ENCODE peak calls at places on chromosomes 7 and 10, in four cellular contexts. One of them, this sample, is unnamed.

GRCh38 chr7:148722340-148723165 is 23.9 kb downstream of the CUL1 start:
- DNase-seq in epithelial cell of esophagus: no peak
- DNase-seq in neural crest cell: no peak
- DNase-seq in dorsolateral prefrontal cortex: no peak
- DNase-seq in this sample: no peak

GRCh38 chr7:108093341-108093740 is 36.8 kb downstream of the LAMB4 start:
- DNase-seq in epithelial cell of esophagus: no peak
- DNase-seq in dorsolateral prefrontal cortex: no peak
- DNase-seq in neural crest cell: no peak
- DNase-seq in this sample: no peak

GRCh38 chr7:134992626-134993179 is 6.4 kb downstream of the AGBL3 start:
- DNase-seq in dorsolateral prefrontal cortex: no peak
- DNase-seq in epithelial cell of esophagus: no peak
- DNase-seq in neural crest cell: no peak
- DNase-seq in this sample: peak

GRCh38 chr7:50552921-50553320 is 12.3 kb downstream of the DDC start:
- DNase-seq in epithelial cell of esophagus: peak
- DNase-seq in neural crest cell: peak
- DNase-seq in dorsolateral prefrontal cortex: no peak
- DNase-seq in this sample: no peak

GRCh38 chr10:106877574-106877973 is 286.9 kb downstream of the SORCS1 start:
- DNase-seq in neural crest cell: no peak
- DNase-seq in dorsolateral prefrontal cortex: no peak
- DNase-seq in epithelial cell of esophagus: no peak
- DNase-seq in this sample: no peak

GRCh38 chr7:23472046-23472445 is 1.8 kb upstream of the IGF2BP3 start:
- DNase-seq in dorsolateral prefrontal cortex: no peak
- DNase-seq in epithelial cell of esophagus: no peak
- DNase-seq in neural crest cell: no peak
- DNase-seq in this sample: no peak

GRCh38 chr7:98119257-98119918 is 12.7 kb downstream of the LMTK2 start:
- DNase-seq in epithelial cell of esophagus: peak
- DNase-seq in neural crest cell: no peak
- DNase-seq in dorsolateral prefrontal cortex: no peak
- DNase-seq in this sample: no peak

GRCh38 chr7:77687100-77687746 is 9.0 kb upstream of the RSBN1L start:
- DNase-seq in epithelial cell of esophagus: peak
- DNase-seq in dorsolateral prefrontal cortex: no peak
- DNase-seq in neural crest cell: no peak
- DNase-seq in this sample: no peak

GRCh38 chr10:133342942-133343341 is 4.2 kb upstream of the PRAP1 start:
- DNase-seq in neural crest cell: no peak
- DNase-seq in epithelial cell of esophagus: no peak
- DNase-seq in dorsolateral prefrontal cortex: no peak
- DNase-seq in this sample: no peak

GRCh38 chr10:103636492-103636891 is 143.0 kb downstream of the NEURL1 start:
- DNase-seq in epithelial cell of esophagus: no peak
- DNase-seq in dorsolateral prefrontal cortex: no peak
- DNase-seq in neural crest cell: peak
- DNase-seq in this sample: no peak

GRCh38 chr10:28681928-28682750 is 4.8 kb downstream of the BAMBI start:
- DNase-seq in epithelial cell of esophagus: no peak
- DNase-seq in dorsolateral prefrontal cortex: no peak
- DNase-seq in neural crest cell: no peak
- DNase-seq in this sample: no peak

GRCh38 chr7:95476072-95476845 is 9.5 kb upstream of the ASB4 start:
- DNase-seq in epithelial cell of esophagus: no peak
- DNase-seq in neural crest cell: peak
- DNase-seq in dorsolateral prefrontal cortex: no peak
- DNase-seq in this sample: no peak

GRCh38 chr10:96025566-96025965 is 17.8 kb upstream of the CCNJ start:
- DNase-seq in neural crest cell: no peak
- DNase-seq in epithelial cell of esophagus: peak
- DNase-seq in dorsolateral prefrontal cortex: no peak
- DNase-seq in this sample: no peak

GRCh38 chr10:60952846-60953220 is 8.8 kb upstream of the RHOBTB1 start:
- DNase-seq in neural crest cell: no peak
- DNase-seq in epithelial cell of esophagus: no peak
- DNase-seq in dorsolateral prefrontal cortex: no peak
- DNase-seq in this sample: no peak

GRCh38 chr10:97916586-97916985 is 66.9 kb downstream of the GOLGA7B start:
- DNase-seq in dorsolateral prefrontal cortex: peak
- DNase-seq in epithelial cell of esophagus: no peak
- DNase-seq in neural crest cell: no peak
- DNase-seq in this sample: no peak

GRCh38 chr10:34802692-34803091 is 12.4 kb downstream of the PARD3 start:
- DNase-seq in dorsolateral prefrontal cortex: no peak
- DNase-seq in epithelial cell of esophagus: peak
- DNase-seq in neural crest cell: no peak
- DNase-seq in this sample: no peak

GRCh38 chr7:79298145-79298760 is 155.2 kb downstream of the MAGI2 start:
- DNase-seq in neural crest cell: peak
- DNase-seq in epithelial cell of esophagus: peak
- DNase-seq in dorsolateral prefrontal cortex: peak
- DNase-seq in this sample: peak

GRCh38 chr10:93383562-93383981 is 98.6 kb downstream of the MYOF start:
- DNase-seq in neural crest cell: no peak
- DNase-seq in epithelial cell of esophagus: peak
- DNase-seq in dorsolateral prefrontal cortex: no peak
- DNase-seq in this sample: no peak

GRCh38 chr10:91298224-91298862 is 77.9 kb downstream of the PCGF5 start:
- DNase-seq in dorsolateral prefrontal cortex: peak
- DNase-seq in neural crest cell: peak
- DNase-seq in epithelial cell of esophagus: peak
- DNase-seq in this sample: peak

GRCh38 chr7:151540146-151540545 is 20.5 kb upstream of the RHEB start:
- DNase-seq in epithelial cell of esophagus: peak
- DNase-seq in dorsolateral prefrontal cortex: no peak
- DNase-seq in neural crest cell: no peak
- DNase-seq in this sample: no peak

GRCh38 chr10:26468291-26468690 is 30.1 kb downstream of the APBB1IP start:
- DNase-seq in dorsolateral prefrontal cortex: no peak
- DNase-seq in neural crest cell: no peak
- DNase-seq in epithelial cell of esophagus: no peak
- DNase-seq in this sample: no peak

GRCh38 chr10:103789141-103789540 is 66.2 kb downstream of the SH3PXD2A start:
- DNase-seq in epithelial cell of esophagus: no peak
- DNase-seq in neural crest cell: no peak
- DNase-seq in dorsolateral prefrontal cortex: no peak
- DNase-seq in this sample: no peak

GRCh38 chr10:9230625-9231024 is 1176.1 kb downstream of the GATA3 start:
- DNase-seq in dorsolateral prefrontal cortex: no peak
- DNase-seq in epithelial cell of esophagus: no peak
- DNase-seq in neural crest cell: no peak
- DNase-seq in this sample: no peak

GRCh38 chr7:35680403-35681013 is 14.4 kb downstream of the HERPUD2 start:
- DNase-seq in neural crest cell: no peak
- DNase-seq in epithelial cell of esophagus: no peak
- DNase-seq in dorsolateral prefrontal cortex: no peak
- DNase-seq in this sample: no peak

GRCh38 chr7:54179321-54180029 is 362.7 kb upstream of the VSTM2A start:
- DNase-seq in epithelial cell of esophagus: peak
- DNase-seq in dorsolateral prefrontal cortex: no peak
- DNase-seq in neural crest cell: no peak
- DNase-seq in this sample: no peak

GRCh38 chr10:77297370-77297692 is 340.3 kb downstream of the KCNMA1 start:
- DNase-seq in epithelial cell of esophagus: peak
- DNase-seq in dorsolateral prefrontal cortex: no peak
- DNase-seq in neural crest cell: no peak
- DNase-seq in this sample: no peak

GRCh38 chr7:76262683-76263402 is 39.6 kb upstream of the HSPB1 start:
- DNase-seq in dorsolateral prefrontal cortex: peak
- DNase-seq in neural crest cell: peak
- DNase-seq in epithelial cell of esophagus: peak
- DNase-seq in this sample: peak

GRCh38 chr10:75293456-75293840 is 57.7 kb upstream of the COMTD1 start:
- DNase-seq in dorsolateral prefrontal cortex: no peak
- DNase-seq in neural crest cell: no peak
- DNase-seq in epithelial cell of esophagus: no peak
- DNase-seq in this sample: no peak

GRCh38 chr7:140322759-140323158 is 75.6 kb downstream of the SLC37A3 start:
- DNase-seq in epithelial cell of esophagus: no peak
- DNase-seq in neural crest cell: no peak
- DNase-seq in dorsolateral prefrontal cortex: no peak
- DNase-seq in this sample: no peak

GRCh38 chr10:123945506-123945905 is 53.9 kb upstream of the CPXM2 start:
- DNase-seq in dorsolateral prefrontal cortex: no peak
- DNase-seq in epithelial cell of esophagus: peak
- DNase-seq in neural crest cell: no peak
- DNase-seq in this sample: no peak

GRCh38 chr7:4745971-4746919 is 29.2 kb upstream of the AP5Z1 start:
- DNase-seq in dorsolateral prefrontal cortex: no peak
- DNase-seq in neural crest cell: no peak
- DNase-seq in epithelial cell of esophagus: peak
- DNase-seq in this sample: no peak

GRCh38 chr10:92244796-92245195 is 46.1 kb downstream of the CPEB3 start:
- DNase-seq in epithelial cell of esophagus: peak
- DNase-seq in neural crest cell: no peak
- DNase-seq in dorsolateral prefrontal cortex: no peak
- DNase-seq in this sample: peak

GRCh38 chr10:42985436-42986316 is 91.2 kb upstream of the RET start:
- DNase-seq in epithelial cell of esophagus: no peak
- DNase-seq in neural crest cell: no peak
- DNase-seq in dorsolateral prefrontal cortex: no peak
- DNase-seq in this sample: no peak

GRCh38 chr10:132646443-132647097 is 109.0 kb downstream of the INPP5A start:
- DNase-seq in dorsolateral prefrontal cortex: no peak
- DNase-seq in epithelial cell of esophagus: no peak
- DNase-seq in neural crest cell: no peak
- DNase-seq in this sample: no peak

GRCh38 chr7:44791278-44792219 is 4.9 kb upstream of the PPIA start:
- DNase-seq in dorsolateral prefrontal cortex: no peak
- DNase-seq in neural crest cell: no peak
- DNase-seq in epithelial cell of esophagus: peak
- DNase-seq in this sample: no peak

GRCh38 chr10:33010132-33011037 is 52.4 kb upstream of the ITGB1 start:
- DNase-seq in neural crest cell: no peak
- DNase-seq in dorsolateral prefrontal cortex: no peak
- DNase-seq in epithelial cell of esophagus: peak
- DNase-seq in this sample: no peak

GRCh38 chr10:129896231-129897150 is 67.6 kb downstream of the EBF3 start:
- DNase-seq in epithelial cell of esophagus: no peak
- DNase-seq in dorsolateral prefrontal cortex: no peak
- DNase-seq in neural crest cell: peak
- DNase-seq in this sample: no peak

GRCh38 chr10:119165171-119166110 is at the start of gene SFXN4:
- DNase-seq in epithelial cell of esophagus: peak
- DNase-seq in neural crest cell: peak
- DNase-seq in dorsolateral prefrontal cortex: peak
- DNase-seq in this sample: peak
- TF ChIP-seq CTCF in epithelial cell of esophagus: no peak
- TF ChIP-seq CTCF in neural crest cell: no peak
- TF ChIP-seq CTCF in dorsolateral prefrontal cortex: peak
- TF ChIP-seq CTCF in this sample: no peak

GRCh38 chr7:1794888-1795542 is 124.9 kb downstream of the ELFN1 start:
- DNase-seq in epithelial cell of esophagus: no peak
- DNase-seq in dorsolateral prefrontal cortex: no peak
- DNase-seq in neural crest cell: no peak
- DNase-seq in this sample: no peak
- TF ChIP-seq CTCF in epithelial cell of esophagus: no peak
- TF ChIP-seq CTCF in dorsolateral prefrontal cortex: no peak
- TF ChIP-seq CTCF in neural crest cell: peak
- TF ChIP-seq CTCF in this sample: peak

DNA sequence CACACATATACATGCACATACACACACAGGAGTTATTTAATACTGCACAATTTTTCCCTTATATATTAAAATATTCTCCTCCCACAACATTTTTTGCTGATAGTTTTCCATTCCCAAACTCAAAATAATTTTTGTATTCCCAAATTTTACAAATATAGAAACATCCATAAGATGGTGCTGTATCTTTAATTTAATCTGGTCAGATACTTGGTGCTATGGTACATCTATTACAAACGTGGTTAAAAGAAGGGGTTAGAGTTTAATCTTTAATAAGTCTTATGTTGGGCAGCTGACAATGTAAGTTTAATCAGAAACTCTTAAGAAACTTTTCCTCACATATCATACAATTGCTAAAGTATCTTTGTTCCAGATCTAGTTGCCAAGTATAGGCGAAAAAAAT is 10.2 kb upstream of the CADPS2 start:
- DNase-seq in neural crest cell: no peak
- DNase-seq in epithelial cell of esophagus: no peak
- DNase-seq in dorsolateral prefrontal cortex: no peak
- DNase-seq in this sample: no peak
- TF ChIP-seq CTCF in neural crest cell: no peak
- TF ChIP-seq CTCF in epithelial cell of esophagus: no peak
- TF ChIP-seq CTCF in dorsolateral prefrontal cortex: peak
- TF ChIP-seq CTCF in this sample: no peak

GRCh38 chr7:26136831-26137230 is 15.2 kb upstream of the NFE2L3 start:
- DNase-seq in epithelial cell of esophagus: no peak
- DNase-seq in dorsolateral prefrontal cortex: no peak
- DNase-seq in neural crest cell: no peak
- DNase-seq in this sample: no peak
- TF ChIP-seq CTCF in epithelial cell of esophagus: no peak
- TF ChIP-seq CTCF in dorsolateral prefrontal cortex: no peak
- TF ChIP-seq CTCF in neural crest cell: no peak
- TF ChIP-seq CTCF in this sample: no peak